ENCODE peak calls at places on chromosomes 7 and 10, in six cellular contexts. One of them, this sample, is unnamed. For H3K9me3, the result is how much of the 10 kb centered on the place peaks cover.

GRCh38 chr7:50706469-50706937 is 76.2 kb downstream of the GRB10 start:
- DNase-seq in heart right ventricle: no peak
- DNase-seq in ovary: no peak
- DNase-seq in neural progenitor cell: no peak
- DNase-seq in cardiac muscle cell: no peak
- DNase-seq in prostate gland: no peak
- DNase-seq in this sample: no peak

GRCh38 chr10:7585228-7585627 is 81.5 kb downstream of the ITIH5 start:
- DNase-seq in cardiac muscle cell: no peak
- DNase-seq in neural progenitor cell: no peak
- DNase-seq in prostate gland: no peak
- DNase-seq in ovary: no peak
- DNase-seq in heart right ventricle: no peak
- DNase-seq in this sample: no peak

GRCh38 chr7:137760111-137760510 is 86.7 kb downstream of the DGKI start:
- DNase-seq in neural progenitor cell: peak
- DNase-seq in prostate gland: no peak
- DNase-seq in ovary: no peak
- DNase-seq in heart right ventricle: no peak
- DNase-seq in cardiac muscle cell: no peak
- DNase-seq in this sample: no peak

GRCh38 chr7:155813791-155814568 is 1.7 kb upstream of the SHH start:
- DNase-seq in ovary: no peak
- DNase-seq in cardiac muscle cell: no peak
- DNase-seq in neural progenitor cell: no peak
- DNase-seq in heart right ventricle: no peak
- DNase-seq in prostate gland: no peak
- DNase-seq in this sample: no peak

GRCh38 chr10:18618995-18619394 is 32.4 kb downstream of the NSUN6 start:
- DNase-seq in prostate gland: peak
- DNase-seq in heart right ventricle: peak
- DNase-seq in neural progenitor cell: no peak
- DNase-seq in ovary: no peak
- DNase-seq in cardiac muscle cell: peak
- DNase-seq in this sample: no peak

GRCh38 chr7:41010418-41010817 is 692.5 kb downstream of the INHBA start:
- DNase-seq in cardiac muscle cell: no peak
- DNase-seq in heart right ventricle: peak
- DNase-seq in neural progenitor cell: no peak
- DNase-seq in prostate gland: no peak
- DNase-seq in ovary: no peak
- DNase-seq in this sample: no peak

GRCh38 chr10:124619802-124620490 is 124.2 kb downstream of the FAM53B start:
- DNase-seq in ovary: no peak
- DNase-seq in neural progenitor cell: no peak
- DNase-seq in heart right ventricle: no peak
- DNase-seq in prostate gland: no peak
- DNase-seq in cardiac muscle cell: no peak
- DNase-seq in this sample: no peak

GRCh38 chr7:56077681-56078080 is 13.6 kb downstream of the SUMF2 start:
- DNase-seq in cardiac muscle cell: no peak
- DNase-seq in ovary: no peak
- DNase-seq in prostate gland: no peak
- DNase-seq in heart right ventricle: no peak
- DNase-seq in neural progenitor cell: no peak
- DNase-seq in this sample: no peak

GRCh38 chr7:124781418-124781817 is 15.8 kb upstream of the GPR37 start:
- DNase-seq in heart right ventricle: no peak
- DNase-seq in neural progenitor cell: no peak
- DNase-seq in cardiac muscle cell: no peak
- DNase-seq in ovary: no peak
- DNase-seq in prostate gland: no peak
- DNase-seq in this sample: no peak

GRCh38 chr10:72080042-72081035 is 8.0 kb downstream of the SPOCK2 start:
- DNase-seq in ovary: no peak
- DNase-seq in heart right ventricle: no peak
- DNase-seq in cardiac muscle cell: no peak
- DNase-seq in prostate gland: no peak
- DNase-seq in neural progenitor cell: no peak
- DNase-seq in this sample: no peak

GRCh38 chr7:140049339-140050024 is 13.3 kb downstream of the PARP12 start:
- DNase-seq in neural progenitor cell: no peak
- DNase-seq in prostate gland: no peak
- DNase-seq in ovary: no peak
- DNase-seq in heart right ventricle: no peak
- DNase-seq in cardiac muscle cell: no peak
- DNase-seq in this sample: no peak

GRCh38 chr10:5510281-5511072 is 11.1 kb upstream of the CALML5 start:
- DNase-seq in neural progenitor cell: no peak
- DNase-seq in ovary: no peak
- DNase-seq in heart right ventricle: no peak
- DNase-seq in prostate gland: no peak
- DNase-seq in cardiac muscle cell: no peak
- DNase-seq in this sample: no peak

GRCh38 chr10:109504401-109504800 is 418.9 kb downstream of the XPNPEP1 start:
- DNase-seq in heart right ventricle: no peak
- DNase-seq in prostate gland: no peak
- DNase-seq in cardiac muscle cell: no peak
- DNase-seq in ovary: no peak
- DNase-seq in neural progenitor cell: no peak
- DNase-seq in this sample: peak

GRCh38 chr7:93949468-93949867 is 27.9 kb downstream of the GNG11 start:
- DNase-seq in ovary: no peak
- DNase-seq in heart right ventricle: no peak
- DNase-seq in prostate gland: no peak
- DNase-seq in cardiac muscle cell: no peak
- DNase-seq in neural progenitor cell: no peak
- DNase-seq in this sample: no peak

GRCh38 chr10:47249881-47250280 is 50.1 kb upstream of the GDF10 start:
- DNase-seq in ovary: no peak
- DNase-seq in heart right ventricle: no peak
- DNase-seq in prostate gland: no peak
- DNase-seq in neural progenitor cell: no peak
- DNase-seq in cardiac muscle cell: no peak
- DNase-seq in this sample: no peak

GRCh38 chr7:772861-773621 is 46.0 kb upstream of the PRKAR1B start:
- DNase-seq in neural progenitor cell: no peak
- DNase-seq in cardiac muscle cell: no peak
- DNase-seq in prostate gland: no peak
- DNase-seq in heart right ventricle: no peak
- DNase-seq in ovary: peak
- DNase-seq in this sample: no peak

GRCh38 chr10:103603382-103603781 is 109.9 kb downstream of the NEURL1 start:
- DNase-seq in cardiac muscle cell: no peak
- DNase-seq in heart right ventricle: no peak
- DNase-seq in neural progenitor cell: no peak
- DNase-seq in ovary: no peak
- DNase-seq in prostate gland: no peak
- DNase-seq in this sample: no peak

GRCh38 chr10:117950408-117950807 is 96.3 kb downstream of the RAB11FIP2 start:
- DNase-seq in heart right ventricle: no peak
- DNase-seq in cardiac muscle cell: no peak
- DNase-seq in prostate gland: no peak
- DNase-seq in neural progenitor cell: no peak
- DNase-seq in ovary: no peak
- DNase-seq in this sample: no peak

GRCh38 chr7:23067271-23067670 is 38.3 kb upstream of the KLHL7 start:
- DNase-seq in heart right ventricle: no peak
- DNase-seq in prostate gland: no peak
- DNase-seq in cardiac muscle cell: no peak
- DNase-seq in ovary: no peak
- DNase-seq in neural progenitor cell: no peak
- DNase-seq in this sample: no peak
- TF ChIP-seq CTCF in heart right ventricle: no peak
- TF ChIP-seq CTCF in prostate gland: no peak
- TF ChIP-seq CTCF in cardiac muscle cell: no peak
- TF ChIP-seq CTCF in ovary: no peak
- TF ChIP-seq CTCF in neural progenitor cell: no peak
- TF ChIP-seq CTCF in this sample: no peak

DNA sequence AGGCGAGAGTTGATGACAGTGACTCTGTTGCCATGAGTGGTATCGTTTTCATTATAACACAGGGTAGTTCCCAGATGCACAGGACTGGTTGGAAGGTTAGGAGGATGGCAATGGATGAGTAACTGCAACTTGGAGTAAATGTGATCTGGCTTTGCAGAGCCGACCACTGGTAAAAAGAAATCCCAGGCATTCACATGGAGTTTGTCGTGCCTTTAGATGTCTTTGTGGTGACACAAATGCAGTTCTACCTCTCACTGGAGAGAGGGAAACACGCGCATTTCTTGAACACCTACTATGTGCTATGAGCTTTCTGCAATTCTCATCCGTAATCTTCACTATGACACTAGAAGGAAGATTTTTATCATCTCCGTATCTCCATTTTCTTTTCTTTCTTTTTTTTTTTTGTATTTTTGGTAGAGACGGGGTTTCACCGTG is 1.7 kb upstream of the MNX1 start:
- DNase-seq in cardiac muscle cell: no peak
- DNase-seq in ovary: no peak
- DNase-seq in neural progenitor cell: no peak
- DNase-seq in heart right ventricle: no peak
- DNase-seq in prostate gland: no peak
- DNase-seq in this sample: no peak
- H3K4me3 ChIP-seq in cardiac muscle cell: no peak
- H3K4me3 ChIP-seq in ovary: no peak
- H3K4me3 ChIP-seq in neural progenitor cell: no peak
- H3K4me3 ChIP-seq in heart right ventricle: no peak
- H3K4me3 ChIP-seq in prostate gland: no peak
- H3K4me3 ChIP-seq in this sample: no peak

GRCh38 chr7:158475679-158476052 is 112.0 kb downstream of the PTPRN2 start:
- DNase-seq in heart right ventricle: no peak
- DNase-seq in cardiac muscle cell: no peak
- DNase-seq in ovary: no peak
- DNase-seq in prostate gland: no peak
- DNase-seq in neural progenitor cell: no peak
- DNase-seq in this sample: no peak

GRCh38 chr7:158477866-158478265 is 109.8 kb downstream of the PTPRN2 start:
- DNase-seq in heart right ventricle: no peak
- DNase-seq in cardiac muscle cell: no peak
- DNase-seq in ovary: no peak
- DNase-seq in prostate gland: no peak
- DNase-seq in neural progenitor cell: no peak
- DNase-seq in this sample: no peak

GRCh38 chr7:158475036-158475678 is 112.5 kb downstream of the PTPRN2 start:
- DNase-seq in heart right ventricle: no peak
- DNase-seq in prostate gland: no peak
- DNase-seq in ovary: no peak
- DNase-seq in cardiac muscle cell: no peak
- DNase-seq in neural progenitor cell: no peak
- DNase-seq in this sample: no peak

GRCh38 chr7:158474488-158474887 is 113.1 kb downstream of the PTPRN2 start:
- DNase-seq in heart right ventricle: no peak
- DNase-seq in neural progenitor cell: no peak
- DNase-seq in prostate gland: no peak
- DNase-seq in cardiac muscle cell: no peak
- DNase-seq in ovary: no peak
- DNase-seq in this sample: no peak

GRCh38 chr7:158476303-158476932 is 111.2 kb downstream of the PTPRN2 start:
- DNase-seq in ovary: no peak
- DNase-seq in cardiac muscle cell: no peak
- DNase-seq in neural progenitor cell: no peak
- DNase-seq in heart right ventricle: no peak
- DNase-seq in prostate gland: no peak
- DNase-seq in this sample: no peak
- H3K9me3 ChIP-seq in ovary: under half
- H3K9me3 ChIP-seq in cardiac muscle cell: under half
- H3K9me3 ChIP-seq in neural progenitor cell: under half
- H3K9me3 ChIP-seq in heart right ventricle: under half
- H3K9me3 ChIP-seq in prostate gland: under half
- H3K9me3 ChIP-seq in this sample: under half

DNA sequence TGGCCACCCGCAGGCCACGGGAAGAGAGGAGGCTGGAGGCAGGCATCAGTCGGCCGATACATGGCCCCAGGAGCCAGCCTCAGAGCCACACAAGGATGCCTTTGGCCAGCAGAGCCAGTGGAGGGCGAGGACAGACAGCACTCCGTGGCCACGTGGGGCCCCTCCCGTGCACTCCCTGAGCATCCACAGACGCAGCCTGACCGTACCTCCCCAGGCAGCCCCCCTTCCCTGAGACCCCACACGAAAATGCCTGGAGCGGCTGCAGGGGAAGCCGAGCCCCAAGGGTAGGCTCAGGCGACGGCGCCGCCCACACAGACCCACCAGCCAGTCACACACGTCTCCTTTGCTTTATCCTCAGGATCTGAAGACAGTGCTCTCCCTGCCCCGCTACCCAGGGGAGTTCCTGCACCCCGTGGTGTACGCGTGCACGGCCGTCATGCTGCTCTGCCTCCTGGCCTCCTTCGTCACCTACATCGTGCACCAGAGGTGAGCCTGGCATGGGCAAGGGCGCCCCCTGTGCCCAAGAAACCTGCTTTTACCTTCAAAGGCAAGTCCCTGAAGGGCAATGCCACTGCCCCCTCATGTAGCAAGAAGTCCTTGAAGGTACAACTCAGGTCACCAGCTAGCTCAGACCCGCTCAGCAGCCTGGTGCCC is 9.0 kb downstream of the ADGRA1 start:
- DNase-seq in cardiac muscle cell: no peak
- DNase-seq in neural progenitor cell: no peak
- DNase-seq in prostate gland: no peak
- DNase-seq in ovary: no peak
- DNase-seq in heart right ventricle: no peak
- DNase-seq in this sample: no peak
- TF ChIP-seq CTCF in cardiac muscle cell: no peak
- TF ChIP-seq CTCF in neural progenitor cell: peak
- TF ChIP-seq CTCF in prostate gland: no peak
- TF ChIP-seq CTCF in ovary: no peak
- TF ChIP-seq CTCF in heart right ventricle: no peak
- TF ChIP-seq CTCF in this sample: no peak

DNA sequence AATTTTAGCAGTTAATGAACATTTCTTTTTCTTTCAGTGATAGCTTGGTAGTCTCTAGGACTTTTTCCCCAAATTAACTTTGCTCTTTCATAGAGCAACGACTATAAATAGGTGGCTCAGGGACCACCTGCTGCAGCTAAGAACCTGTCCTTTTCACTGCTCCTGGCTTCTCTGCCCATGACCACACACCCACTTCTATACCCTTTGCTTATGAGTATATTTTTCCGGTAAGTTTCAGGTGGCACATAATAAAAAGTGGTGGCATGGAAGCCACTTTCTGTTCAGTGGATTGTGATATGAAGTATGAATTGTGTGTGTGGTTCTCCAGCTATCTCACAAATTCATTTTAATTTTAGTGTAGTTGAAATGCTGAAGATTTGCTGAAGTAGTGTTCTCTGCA is 1.2 kb downstream of the ING3 start:
- DNase-seq in heart right ventricle: no peak
- DNase-seq in cardiac muscle cell: no peak
- DNase-seq in neural progenitor cell: peak
- DNase-seq in ovary: no peak
- DNase-seq in prostate gland: no peak
- DNase-seq in this sample: no peak
- H3K4me3 ChIP-seq in heart right ventricle: peak
- H3K4me3 ChIP-seq in cardiac muscle cell: peak
- H3K4me3 ChIP-seq in neural progenitor cell: peak
- H3K4me3 ChIP-seq in ovary: peak
- H3K4me3 ChIP-seq in prostate gland: peak
- H3K4me3 ChIP-seq in this sample: peak

DNA sequence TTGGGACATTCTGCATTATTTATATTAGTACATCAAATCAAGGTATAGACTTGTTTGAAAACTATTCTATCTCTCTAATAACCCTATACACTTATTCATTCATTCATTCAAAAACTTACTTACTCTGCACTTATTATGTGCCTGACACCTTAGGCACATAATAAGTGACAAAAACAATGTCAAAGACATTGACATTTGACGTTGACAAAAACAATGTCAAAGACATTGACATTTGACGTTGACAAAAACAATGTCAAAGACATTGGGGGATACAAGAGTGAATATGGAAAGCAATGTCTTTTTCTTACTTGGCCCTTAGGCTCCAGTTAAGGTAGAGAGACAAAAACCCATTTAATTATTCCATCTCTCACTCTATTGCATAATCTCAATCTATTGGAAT is 116.0 kb downstream of the CNTNAP2 start:
- DNase-seq in ovary: no peak
- DNase-seq in prostate gland: no peak
- DNase-seq in neural progenitor cell: no peak
- DNase-seq in heart right ventricle: no peak
- DNase-seq in cardiac muscle cell: no peak
- DNase-seq in this sample: no peak
- H3K9me3 ChIP-seq in ovary: under half
- H3K9me3 ChIP-seq in prostate gland: under half
- H3K9me3 ChIP-seq in neural progenitor cell: under half
- H3K9me3 ChIP-seq in heart right ventricle: under half
- H3K9me3 ChIP-seq in cardiac muscle cell: under half
- H3K9me3 ChIP-seq in this sample: under half